ENCODE peak calls at places on chromosome 19, in seven cellular contexts. One of them, this sample, is unnamed.

GRCh38 chr19:48739835-48740704 is at the start of gene RASIP1:
- DNase-seq in fibroblast of lung: no peak
- DNase-seq in HCT116: no peak
- DNase-seq in MM.1S: no peak
- DNase-seq in A673: no peak
- DNase-seq in hepatocyte: no peak
- DNase-seq in neural progenitor cell: peak
- DNase-seq in this sample: no peak

GRCh38 chr19:13621413-13621812 is 115.1 kb upstream of the CACNA1A start:
- DNase-seq in HCT116: peak
- DNase-seq in MM.1S: no peak
- DNase-seq in neural progenitor cell: no peak
- DNase-seq in hepatocyte: no peak
- DNase-seq in fibroblast of lung: peak
- DNase-seq in A673: peak
- DNase-seq in this sample: peak

GRCh38 chr19:3509566-3509989 is 3.5 kb downstream of the FZR1 start:
- DNase-seq in A673: no peak
- DNase-seq in HCT116: no peak
- DNase-seq in fibroblast of lung: no peak
- DNase-seq in hepatocyte: no peak
- DNase-seq in neural progenitor cell: no peak
- DNase-seq in MM.1S: no peak
- DNase-seq in this sample: no peak

GRCh38 chr19:36574762-36575161 is 1.7 kb upstream of the ZNF529 start:
- DNase-seq in neural progenitor cell: no peak
- DNase-seq in hepatocyte: no peak
- DNase-seq in HCT116: no peak
- DNase-seq in fibroblast of lung: peak
- DNase-seq in A673: no peak
- DNase-seq in MM.1S: no peak
- DNase-seq in this sample: no peak

GRCh38 chr19:19145281-19145999 is 7.2 kb upstream of the TMEM161A start:
- DNase-seq in A673: no peak
- DNase-seq in hepatocyte: no peak
- DNase-seq in neural progenitor cell: no peak
- DNase-seq in MM.1S: no peak
- DNase-seq in HCT116: no peak
- DNase-seq in fibroblast of lung: no peak
- DNase-seq in this sample: no peak

GRCh38 chr19:17841810-17842662 is 5.7 kb downstream of the JAK3 start:
- DNase-seq in neural progenitor cell: peak
- DNase-seq in A673: peak
- DNase-seq in HCT116: peak
- DNase-seq in hepatocyte: peak
- DNase-seq in MM.1S: no peak
- DNase-seq in fibroblast of lung: peak
- DNase-seq in this sample: peak

GRCh38 chr19:50858896-50859295 is 4.2 kb downstream of the KLK3 start:
- DNase-seq in hepatocyte: peak
- DNase-seq in A673: no peak
- DNase-seq in HCT116: no peak
- DNase-seq in fibroblast of lung: no peak
- DNase-seq in MM.1S: no peak
- DNase-seq in neural progenitor cell: no peak
- DNase-seq in this sample: no peak

GRCh38 chr19:8363803-8364771 is at the start of gene ANGPTL4:
- DNase-seq in hepatocyte: peak
- DNase-seq in HCT116: peak
- DNase-seq in fibroblast of lung: peak
- DNase-seq in MM.1S: no peak
- DNase-seq in neural progenitor cell: peak
- DNase-seq in A673: peak
- DNase-seq in this sample: no peak

GRCh38 chr19:28864577-28865042 is 348.3 kb downstream of the UQCRFS1 start:
- DNase-seq in hepatocyte: no peak
- DNase-seq in MM.1S: no peak
- DNase-seq in neural progenitor cell: no peak
- DNase-seq in HCT116: no peak
- DNase-seq in fibroblast of lung: no peak
- DNase-seq in A673: no peak
- DNase-seq in this sample: no peak

GRCh38 chr19:4388171-4389063 is 11.9 kb downstream of the SH3GL1 start:
- DNase-seq in HCT116: no peak
- DNase-seq in A673: no peak
- DNase-seq in fibroblast of lung: no peak
- DNase-seq in neural progenitor cell: peak
- DNase-seq in MM.1S: no peak
- DNase-seq in hepatocyte: peak
- DNase-seq in this sample: no peak

GRCh38 chr19:43078311-43078710 is 4.2 kb downstream of the PSG2 start:
- DNase-seq in fibroblast of lung: no peak
- DNase-seq in hepatocyte: no peak
- DNase-seq in A673: no peak
- DNase-seq in HCT116: no peak
- DNase-seq in MM.1S: no peak
- DNase-seq in neural progenitor cell: no peak
- DNase-seq in this sample: no peak

GRCh38 chr19:45498411-45499195 is at the start of gene PPM1N:
- DNase-seq in fibroblast of lung: no peak
- DNase-seq in A673: peak
- DNase-seq in neural progenitor cell: peak
- DNase-seq in MM.1S: no peak
- DNase-seq in hepatocyte: peak
- DNase-seq in HCT116: no peak
- DNase-seq in this sample: peak

GRCh38 chr19:12611361-12611699 is 610 bp downstream of the ZNF791 start:
- DNase-seq in MM.1S: no peak
- DNase-seq in hepatocyte: peak
- DNase-seq in fibroblast of lung: peak
- DNase-seq in HCT116: peak
- DNase-seq in A673: peak
- DNase-seq in neural progenitor cell: peak
- DNase-seq in this sample: no peak

GRCh38 chr19:21587117-21587461 is 81.7 kb downstream of the ZNF429 start:
- DNase-seq in hepatocyte: no peak
- DNase-seq in HCT116: no peak
- DNase-seq in neural progenitor cell: no peak
- DNase-seq in A673: no peak
- DNase-seq in fibroblast of lung: no peak
- DNase-seq in MM.1S: no peak
- DNase-seq in this sample: peak

GRCh38 chr19:50214699-50215543 is 11.5 kb downstream of the MYH14 start:
- DNase-seq in HCT116: peak
- DNase-seq in fibroblast of lung: no peak
- DNase-seq in MM.1S: no peak
- DNase-seq in A673: no peak
- DNase-seq in hepatocyte: peak
- DNase-seq in neural progenitor cell: peak
- DNase-seq in this sample: no peak

GRCh38 chr19:1574354-1574753 is 6.2 kb upstream of the MEX3D start:
- DNase-seq in neural progenitor cell: no peak
- DNase-seq in hepatocyte: no peak
- DNase-seq in MM.1S: no peak
- DNase-seq in fibroblast of lung: no peak
- DNase-seq in HCT116: no peak
- DNase-seq in A673: no peak
- DNase-seq in this sample: no peak

GRCh38 chr19:1576242-1577089 is 8.3 kb upstream of the MEX3D start:
- DNase-seq in A673: no peak
- DNase-seq in HCT116: no peak
- DNase-seq in hepatocyte: no peak
- DNase-seq in fibroblast of lung: no peak
- DNase-seq in neural progenitor cell: no peak
- DNase-seq in MM.1S: no peak
- DNase-seq in this sample: no peak

GRCh38 chr19:1575323-1576241 is 7.5 kb upstream of the MEX3D start:
- DNase-seq in fibroblast of lung: no peak
- DNase-seq in MM.1S: no peak
- DNase-seq in neural progenitor cell: no peak
- DNase-seq in hepatocyte: no peak
- DNase-seq in A673: no peak
- DNase-seq in HCT116: no peak
- DNase-seq in this sample: no peak

GRCh38 chr19:1572795-1573194 is 4.7 kb upstream of the MEX3D start:
- DNase-seq in hepatocyte: no peak
- DNase-seq in A673: no peak
- DNase-seq in neural progenitor cell: no peak
- DNase-seq in MM.1S: no peak
- DNase-seq in fibroblast of lung: no peak
- DNase-seq in HCT116: no peak
- DNase-seq in this sample: no peak

GRCh38 chr19:1574763-1575162 is 6.6 kb upstream of the MEX3D start:
- DNase-seq in MM.1S: no peak
- DNase-seq in HCT116: no peak
- DNase-seq in fibroblast of lung: no peak
- DNase-seq in hepatocyte: no peak
- DNase-seq in neural progenitor cell: no peak
- DNase-seq in A673: no peak
- DNase-seq in this sample: no peak
- TF ChIP-seq CTCF in MM.1S: no peak
- TF ChIP-seq CTCF in HCT116: no peak
- TF ChIP-seq CTCF in fibroblast of lung: no peak
- TF ChIP-seq CTCF in hepatocyte: no peak
- TF ChIP-seq CTCF in neural progenitor cell: no peak
- TF ChIP-seq CTCF in A673: no peak
- TF ChIP-seq CTCF in this sample: no peak

GRCh38 chr19:784541-784940 is 12.7 kb upstream of the PTBP1 start:
- DNase-seq in neural progenitor cell: no peak
- DNase-seq in HCT116: no peak
- DNase-seq in hepatocyte: peak
- DNase-seq in fibroblast of lung: no peak
- DNase-seq in MM.1S: no peak
- DNase-seq in A673: no peak
- DNase-seq in this sample: no peak
- H3K4me3 ChIP-seq in neural progenitor cell: no peak
- H3K4me3 ChIP-seq in HCT116: no peak
- H3K4me3 ChIP-seq in hepatocyte: no peak
- H3K4me3 ChIP-seq in fibroblast of lung: no peak
- H3K4me3 ChIP-seq in MM.1S: no peak
- H3K4me3 ChIP-seq in A673: no peak
- H3K4me3 ChIP-seq in this sample: no peak

GRCh38 chr19:655691-656090 is 7.3 kb downstream of the RNF126 start:
- DNase-seq in neural progenitor cell: no peak
- DNase-seq in hepatocyte: no peak
- DNase-seq in HCT116: no peak
- DNase-seq in A673: no peak
- DNase-seq in MM.1S: no peak
- DNase-seq in fibroblast of lung: no peak
- DNase-seq in this sample: no peak

GRCh38 chr19:651991-652390 is 11.0 kb downstream of the RNF126 start:
- DNase-seq in A673: no peak
- DNase-seq in hepatocyte: no peak
- DNase-seq in HCT116: no peak
- DNase-seq in neural progenitor cell: no peak
- DNase-seq in MM.1S: no peak
- DNase-seq in fibroblast of lung: no peak
- DNase-seq in this sample: no peak

GRCh38 chr19:652467-653389 is 10.3 kb downstream of the RNF126 start:
- DNase-seq in hepatocyte: no peak
- DNase-seq in fibroblast of lung: no peak
- DNase-seq in HCT116: no peak
- DNase-seq in A673: no peak
- DNase-seq in MM.1S: no peak
- DNase-seq in neural progenitor cell: no peak
- DNase-seq in this sample: no peak

GRCh38 chr19:651114-651818 is 11.6 kb downstream of the FGF22 start:
- DNase-seq in neural progenitor cell: no peak
- DNase-seq in fibroblast of lung: no peak
- DNase-seq in hepatocyte: no peak
- DNase-seq in HCT116: no peak
- DNase-seq in A673: no peak
- DNase-seq in MM.1S: no peak
- DNase-seq in this sample: no peak

GRCh38 chr19:653425-653824 is 9.6 kb downstream of the RNF126 start:
- DNase-seq in neural progenitor cell: no peak
- DNase-seq in fibroblast of lung: no peak
- DNase-seq in A673: no peak
- DNase-seq in hepatocyte: no peak
- DNase-seq in HCT116: no peak
- DNase-seq in MM.1S: no peak
- DNase-seq in this sample: no peak
- TF ChIP-seq EZH2 in neural progenitor cell: no peak
- TF ChIP-seq EZH2 in fibroblast of lung: no peak
- TF ChIP-seq EZH2 in A673: no peak
- TF ChIP-seq EZH2 in hepatocyte: no peak
- TF ChIP-seq EZH2 in HCT116: no peak
- TF ChIP-seq EZH2 in MM.1S: no peak
- TF ChIP-seq EZH2 in this sample: no peak

GRCh38 chr19:9836021-9836420 is 903 bp downstream of the PIN1 start:
- DNase-seq in A673: peak
- DNase-seq in fibroblast of lung: peak
- DNase-seq in hepatocyte: no peak
- DNase-seq in neural progenitor cell: no peak
- DNase-seq in HCT116: no peak
- DNase-seq in MM.1S: no peak
- DNase-seq in this sample: peak

GRCh38 chr19:9835507-9835949 is 410 bp downstream of the PIN1 start:
- DNase-seq in fibroblast of lung: no peak
- DNase-seq in hepatocyte: no peak
- DNase-seq in MM.1S: no peak
- DNase-seq in A673: no peak
- DNase-seq in neural progenitor cell: no peak
- DNase-seq in HCT116: no peak
- DNase-seq in this sample: no peak

GRCh38 chr19:9838324-9838723 is 3.2 kb downstream of the PIN1 start:
- DNase-seq in hepatocyte: no peak
- DNase-seq in A673: no peak
- DNase-seq in neural progenitor cell: no peak
- DNase-seq in fibroblast of lung: no peak
- DNase-seq in MM.1S: no peak
- DNase-seq in HCT116: no peak
- DNase-seq in this sample: no peak

GRCh38 chr19:9834302-9834725 is 804 bp upstream of the PIN1 start:
- DNase-seq in hepatocyte: no peak
- DNase-seq in fibroblast of lung: no peak
- DNase-seq in MM.1S: no peak
- DNase-seq in A673: no peak
- DNase-seq in HCT116: no peak
- DNase-seq in neural progenitor cell: no peak
- DNase-seq in this sample: no peak

DNA sequence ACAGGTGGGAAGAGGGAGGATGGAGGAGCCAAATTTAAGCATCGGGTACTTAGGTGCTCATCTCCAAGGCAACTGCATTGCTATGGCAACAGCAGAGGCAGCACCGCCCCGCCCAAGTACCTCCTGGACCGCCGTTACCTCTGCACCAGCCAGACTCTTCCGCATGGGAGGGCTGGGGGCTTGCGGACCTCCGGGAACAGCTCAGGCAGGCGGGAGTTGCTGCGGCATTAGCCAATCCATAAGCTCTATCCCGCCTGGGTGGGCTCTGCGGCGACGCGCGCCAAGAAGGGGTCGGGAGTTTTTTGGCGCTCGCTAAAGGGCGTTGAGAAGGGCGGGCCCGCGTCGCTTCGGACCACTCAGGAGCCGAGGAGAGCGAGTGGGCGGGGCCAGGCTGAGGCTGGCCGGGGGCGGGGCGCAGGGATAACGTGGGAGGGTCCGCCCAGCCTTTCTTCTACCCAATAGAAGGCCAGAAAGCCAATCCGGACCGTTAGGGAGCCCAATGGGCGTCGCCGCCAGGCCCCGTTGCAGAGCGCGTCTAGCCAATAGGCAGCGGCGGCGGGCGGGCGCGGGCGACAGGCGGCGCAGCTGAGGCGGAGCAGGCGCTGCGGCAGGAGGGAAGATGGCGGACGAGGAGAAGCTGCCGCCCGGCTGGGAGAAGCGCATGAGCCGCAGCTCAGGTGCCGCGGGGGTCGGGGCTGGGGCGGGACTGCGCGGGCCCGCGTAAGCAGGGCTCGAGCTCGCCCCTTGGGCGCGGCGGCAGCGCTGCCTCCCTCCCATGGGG is at the start of gene PIN1:
- DNase-seq in HCT116: peak
- DNase-seq in hepatocyte: peak
- DNase-seq in MM.1S: peak
- DNase-seq in A673: peak
- DNase-seq in neural progenitor cell: peak
- DNase-seq in fibroblast of lung: peak
- DNase-seq in this sample: peak
- TF ChIP-seq CTCF in HCT116: peak
- TF ChIP-seq CTCF in hepatocyte: peak
- TF ChIP-seq CTCF in MM.1S: peak
- TF ChIP-seq CTCF in A673: peak
- TF ChIP-seq CTCF in neural progenitor cell: peak
- TF ChIP-seq CTCF in fibroblast of lung: peak
- TF ChIP-seq CTCF in this sample: peak